ENCODE peak calls at places on chromosomes 16 and 17, in four cellular contexts. One of them, this sample, is unnamed. For H3K4me1, the result is how much of the 10 kb centered on the place peaks cover.

GRCh38 chr16:24509536-24509935 is 29.8 kb upstream of the RBBP6 start:
- DNase-seq in breast epithelium: no peak
- DNase-seq in colonic mucosa: no peak
- DNase-seq in body of pancreas: no peak
- DNase-seq in this sample: no peak

GRCh38 chr17:58691701-58692238 is at the start of gene TEX14:
- DNase-seq in colonic mucosa: no peak
- DNase-seq in breast epithelium: no peak
- DNase-seq in body of pancreas: no peak
- DNase-seq in this sample: no peak

GRCh38 chr17:71765437-71765836 is 355.4 kb upstream of the SOX9 start:
- DNase-seq in colonic mucosa: no peak
- DNase-seq in breast epithelium: no peak
- DNase-seq in body of pancreas: no peak
- DNase-seq in this sample: no peak

GRCh38 chr16:23549938-23550337 is 7.2 kb downstream of the EARS2 start:
- DNase-seq in body of pancreas: no peak
- DNase-seq in breast epithelium: no peak
- DNase-seq in colonic mucosa: no peak
- DNase-seq in this sample: no peak

GRCh38 chr17:38960402-38960801 is 6.8 kb downstream of the FBXO47 start:
- DNase-seq in body of pancreas: no peak
- DNase-seq in breast epithelium: no peak
- DNase-seq in colonic mucosa: no peak
- DNase-seq in this sample: no peak

GRCh38 chr16:54282202-54282922 is 4.2 kb downstream of the IRX3 start:
- DNase-seq in body of pancreas: peak
- DNase-seq in colonic mucosa: peak
- DNase-seq in breast epithelium: peak
- DNase-seq in this sample: no peak

GRCh38 chr16:31149894-31150890 is at the start of gene PRSS36:
- DNase-seq in breast epithelium: no peak
- DNase-seq in colonic mucosa: no peak
- DNase-seq in body of pancreas: no peak
- DNase-seq in this sample: no peak

GRCh38 chr17:34503804-34504203 is 75.6 kb upstream of the TMEM132E start:
- DNase-seq in body of pancreas: peak
- DNase-seq in colonic mucosa: no peak
- DNase-seq in breast epithelium: no peak
- DNase-seq in this sample: no peak

GRCh38 chr17:45370949-45371413 is 54.2 kb upstream of the MAP3K14 start:
- DNase-seq in breast epithelium: peak
- DNase-seq in colonic mucosa: no peak
- DNase-seq in body of pancreas: no peak
- DNase-seq in this sample: no peak

GRCh38 chr17:37592291-37592690 is 16.9 kb downstream of the SYNRG start:
- DNase-seq in body of pancreas: no peak
- DNase-seq in colonic mucosa: no peak
- DNase-seq in breast epithelium: no peak
- DNase-seq in this sample: no peak

GRCh38 chr16:31105677-31106213 is 2.4 kb upstream of the BCKDK start:
- DNase-seq in body of pancreas: peak
- DNase-seq in breast epithelium: peak
- DNase-seq in colonic mucosa: peak
- DNase-seq in this sample: peak

GRCh38 chr16:81483970-81484595 is 39.5 kb downstream of the CMIP start:
- DNase-seq in colonic mucosa: no peak
- DNase-seq in body of pancreas: no peak
- DNase-seq in breast epithelium: no peak
- DNase-seq in this sample: no peak

GRCh38 chr17:49588726-49589555 is 13.3 kb downstream of the NXPH3 start:
- DNase-seq in colonic mucosa: no peak
- DNase-seq in breast epithelium: peak
- DNase-seq in body of pancreas: no peak
- DNase-seq in this sample: no peak

GRCh38 chr17:10118788-10119130 is 79.6 kb downstream of the GAS7 start:
- DNase-seq in body of pancreas: no peak
- DNase-seq in breast epithelium: no peak
- DNase-seq in colonic mucosa: no peak
- DNase-seq in this sample: no peak

GRCh38 chr16:49592507-49593422 is 219.2 kb downstream of the C16orf78 start:
- DNase-seq in breast epithelium: no peak
- DNase-seq in colonic mucosa: no peak
- DNase-seq in body of pancreas: no peak
- DNase-seq in this sample: no peak

GRCh38 chr17:82608816-82609215 is 39.4 kb downstream of the WDR45B start:
- DNase-seq in colonic mucosa: no peak
- DNase-seq in body of pancreas: no peak
- DNase-seq in breast epithelium: no peak
- DNase-seq in this sample: no peak

GRCh38 chr17:48198950-48199541 is 91.5 kb downstream of the SNX11 start:
- DNase-seq in breast epithelium: no peak
- DNase-seq in colonic mucosa: peak
- DNase-seq in body of pancreas: no peak
- DNase-seq in this sample: no peak

GRCh38 chr16:3819741-3820724 is 60.5 kb downstream of the CREBBP start:
- DNase-seq in colonic mucosa: peak
- DNase-seq in breast epithelium: no peak
- DNase-seq in body of pancreas: peak
- DNase-seq in this sample: no peak

GRCh38 chr16:80802902-80803301 is 1.5 kb downstream of the CDYL2 start:
- DNase-seq in colonic mucosa: no peak
- DNase-seq in breast epithelium: no peak
- DNase-seq in body of pancreas: no peak
- DNase-seq in this sample: no peak

GRCh38 chr16:70410736-70411135 is 28.2 kb downstream of the ST3GAL2 start:
- DNase-seq in colonic mucosa: no peak
- DNase-seq in breast epithelium: no peak
- DNase-seq in body of pancreas: no peak
- DNase-seq in this sample: no peak

GRCh38 chr16:52439171-52439701 is 107.7 kb downstream of the TOX3 start:
- DNase-seq in breast epithelium: no peak
- DNase-seq in colonic mucosa: no peak
- DNase-seq in body of pancreas: no peak
- DNase-seq in this sample: no peak
- H3K4me3 ChIP-seq in breast epithelium: no peak
- H3K4me3 ChIP-seq in colonic mucosa: no peak
- H3K4me3 ChIP-seq in body of pancreas: no peak
- H3K4me3 ChIP-seq in this sample: no peak

GRCh38 chr17:12510535-12510934 is 155.2 kb upstream of the MYOCD start:
- DNase-seq in breast epithelium: no peak
- DNase-seq in body of pancreas: no peak
- DNase-seq in colonic mucosa: no peak
- DNase-seq in this sample: no peak
- H3K27ac ChIP-seq in breast epithelium: no peak
- H3K27ac ChIP-seq in body of pancreas: no peak
- H3K27ac ChIP-seq in colonic mucosa: no peak
- H3K27ac ChIP-seq in this sample: no peak

GRCh38 chr16:15993541-15993940 is 44.1 kb downstream of the ABCC1 start:
- DNase-seq in body of pancreas: no peak
- DNase-seq in colonic mucosa: no peak
- DNase-seq in breast epithelium: no peak
- DNase-seq in this sample: no peak
- H3K4me1 ChIP-seq in body of pancreas: under half
- H3K4me1 ChIP-seq in colonic mucosa: under half
- H3K4me1 ChIP-seq in breast epithelium: under half
- H3K4me1 ChIP-seq in this sample: under half

DNA sequence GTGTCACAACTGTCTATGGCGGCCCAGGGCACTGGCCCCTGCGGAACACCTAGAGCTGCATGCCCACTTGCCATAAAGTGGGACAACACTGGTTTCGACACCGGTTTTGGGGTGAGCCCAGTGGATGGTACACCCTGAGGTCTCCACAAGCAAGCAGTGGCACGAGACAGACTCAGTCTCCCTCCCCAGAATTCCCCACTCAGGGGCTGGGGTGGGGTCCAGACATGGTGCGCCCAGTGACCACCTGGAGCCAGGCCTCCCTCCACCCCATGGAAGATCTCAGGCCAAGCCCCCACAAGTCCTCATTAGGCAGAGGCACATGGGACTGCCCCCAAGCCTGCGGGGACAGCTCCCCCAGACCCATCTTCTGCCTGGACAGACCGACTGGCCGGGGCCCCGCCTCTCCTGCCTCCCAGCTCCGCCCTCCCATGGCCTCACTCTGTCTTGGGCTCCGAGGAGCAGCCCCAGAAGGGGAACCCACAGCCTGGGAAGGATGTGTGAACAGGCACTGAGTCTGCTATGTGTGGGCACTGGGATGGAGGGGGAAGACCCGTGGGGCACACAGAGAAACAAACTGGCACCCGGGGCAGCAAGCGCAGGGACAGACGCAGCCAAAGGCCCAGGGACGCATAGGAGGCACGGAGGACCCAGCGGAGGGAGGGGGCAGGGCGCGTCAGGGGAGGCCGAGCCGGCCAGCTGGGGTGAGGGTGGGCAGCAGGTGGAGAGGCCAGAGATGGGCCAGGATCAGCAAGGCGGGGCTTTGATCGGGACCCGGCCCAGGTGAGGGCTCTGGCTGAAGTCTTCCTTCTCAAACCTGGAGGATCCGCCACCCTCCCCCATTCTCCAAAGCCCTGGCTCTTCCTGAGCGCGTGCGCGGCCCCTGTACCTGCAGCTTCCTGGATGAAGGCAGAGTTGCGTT is 2.8 kb downstream of the TEPSIN start:
- DNase-seq in breast epithelium: no peak
- DNase-seq in body of pancreas: no peak
- DNase-seq in colonic mucosa: no peak
- DNase-seq in this sample: no peak
- H3K4me3 ChIP-seq in breast epithelium: no peak
- H3K4me3 ChIP-seq in body of pancreas: no peak
- H3K4me3 ChIP-seq in colonic mucosa: no peak
- H3K4me3 ChIP-seq in this sample: no peak

GRCh38 chr17:81341347-81342061 is 46.4 kb upstream of the SLC38A10 start:
- DNase-seq in colonic mucosa: no peak
- DNase-seq in body of pancreas: no peak
- DNase-seq in breast epithelium: no peak
- DNase-seq in this sample: no peak

GRCh38 chr17:81345211-81346089 is 49.8 kb upstream of the BAHCC1 start:
- DNase-seq in colonic mucosa: peak
- DNase-seq in body of pancreas: peak
- DNase-seq in breast epithelium: peak
- DNase-seq in this sample: peak

GRCh38 chr17:81340606-81341346 is 45.7 kb upstream of the SLC38A10 start:
- DNase-seq in breast epithelium: no peak
- DNase-seq in body of pancreas: peak
- DNase-seq in colonic mucosa: no peak
- DNase-seq in this sample: no peak

GRCh38 chr17:81342062-81342699 is 47.1 kb upstream of the SLC38A10 start:
- DNase-seq in colonic mucosa: no peak
- DNase-seq in breast epithelium: no peak
- DNase-seq in body of pancreas: no peak
- DNase-seq in this sample: no peak

GRCh38 chr17:81342700-81343070 is 47.6 kb upstream of the SLC38A10 start:
- DNase-seq in body of pancreas: no peak
- DNase-seq in breast epithelium: no peak
- DNase-seq in colonic mucosa: no peak
- DNase-seq in this sample: no peak
- H3K27ac ChIP-seq in body of pancreas: peak
- H3K27ac ChIP-seq in breast epithelium: peak
- H3K27ac ChIP-seq in colonic mucosa: peak
- H3K27ac ChIP-seq in this sample: no peak

GRCh38 chr16:53067675-53068074 is 12.9 kb downstream of the CHD9 start:
- DNase-seq in colonic mucosa: no peak
- DNase-seq in body of pancreas: no peak
- DNase-seq in breast epithelium: no peak
- DNase-seq in this sample: no peak
- H3K4me1 ChIP-seq in colonic mucosa: under half
- H3K4me1 ChIP-seq in body of pancreas: under half
- H3K4me1 ChIP-seq in breast epithelium: under half
- H3K4me1 ChIP-seq in this sample: under half

GRCh38 chr17:5122586-5123342 is 6.9 kb downstream of the USP6 start:
- DNase-seq in colonic mucosa: no peak
- DNase-seq in breast epithelium: no peak
- DNase-seq in body of pancreas: peak
- DNase-seq in this sample: no peak
- H3K4me3 ChIP-seq in colonic mucosa: peak
- H3K4me3 ChIP-seq in breast epithelium: peak
- H3K4me3 ChIP-seq in body of pancreas: no peak
- H3K4me3 ChIP-seq in this sample: peak